ENCODE peak calls at places on chromosomes 7 and 10, in seven cellular contexts. One of them, this sample, is unnamed.

GRCh38 chr7:139548302-139549028 is 25.0 kb downstream of the CLEC2L start:
- DNase-seq in K562: no peak
- DNase-seq in hepatocyte: no peak
- DNase-seq in IMR-90: no peak
- DNase-seq in fibroblast of lung: no peak
- DNase-seq in colonic mucosa: no peak
- DNase-seq in neural progenitor cell: no peak
- DNase-seq in this sample: no peak

GRCh38 chr10:69883256-69883655 is 81.5 kb downstream of the COL13A1 start:
- DNase-seq in K562: no peak
- DNase-seq in hepatocyte: peak; percentile 66
- DNase-seq in IMR-90: no peak
- DNase-seq in fibroblast of lung: no peak
- DNase-seq in colonic mucosa: peak; percentile 58
- DNase-seq in neural progenitor cell: no peak
- DNase-seq in this sample: peak; percentile 74

GRCh38 chr7:112080974-112081373 is 125.2 kb downstream of the DOCK4 start:
- DNase-seq in K562: no peak
- DNase-seq in hepatocyte: no peak
- DNase-seq in IMR-90: peak; percentile 34
- DNase-seq in fibroblast of lung: peak; percentile 35
- DNase-seq in colonic mucosa: no peak
- DNase-seq in neural progenitor cell: no peak
- DNase-seq in this sample: peak; percentile 70

GRCh38 chr10:21496285-21497176 is 29.0 kb downstream of the SKIDA1 start:
- DNase-seq in K562: peak; percentile 66
- DNase-seq in hepatocyte: peak; percentile 78
- DNase-seq in IMR-90: peak; percentile 25
- DNase-seq in fibroblast of lung: peak; percentile 56
- DNase-seq in colonic mucosa: peak; percentile 47
- DNase-seq in neural progenitor cell: peak; percentile 84
- DNase-seq in this sample: peak; percentile 82

GRCh38 chr7:111089822-111090426 is 1.0 kb upstream of the LRRN3 start:
- DNase-seq in K562: peak; percentile 67
- DNase-seq in hepatocyte: peak; percentile 41
- DNase-seq in IMR-90: peak; percentile 64
- DNase-seq in fibroblast of lung: peak; percentile 74
- DNase-seq in colonic mucosa: no peak
- DNase-seq in neural progenitor cell: peak; percentile 49
- DNase-seq in this sample: peak; percentile 56

GRCh38 chr7:134799387-134799786 is 20.0 kb downstream of the CALD1 start:
- DNase-seq in K562: no peak
- DNase-seq in hepatocyte: no peak
- DNase-seq in IMR-90: no peak
- DNase-seq in fibroblast of lung: no peak
- DNase-seq in colonic mucosa: no peak
- DNase-seq in neural progenitor cell: no peak
- DNase-seq in this sample: no peak

GRCh38 chr10:110358869-110359629 is 54.3 kb upstream of the SMNDC1 start:
- DNase-seq in K562: no peak
- DNase-seq in hepatocyte: no peak
- DNase-seq in IMR-90: no peak
- DNase-seq in fibroblast of lung: no peak
- DNase-seq in colonic mucosa: no peak
- DNase-seq in neural progenitor cell: no peak
- DNase-seq in this sample: peak; percentile 89

GRCh38 chr7:39504963-39505362 is 61.2 kb upstream of the YAE1 start:
- DNase-seq in K562: no peak
- DNase-seq in hepatocyte: peak; percentile 11
- DNase-seq in IMR-90: peak; percentile 40
- DNase-seq in fibroblast of lung: peak; percentile 36
- DNase-seq in colonic mucosa: no peak
- DNase-seq in neural progenitor cell: no peak
- DNase-seq in this sample: no peak

GRCh38 chr7:22549051-22549450 is 49.1 kb upstream of the STEAP1B start:
- DNase-seq in K562: no peak
- DNase-seq in hepatocyte: no peak
- DNase-seq in IMR-90: no peak
- DNase-seq in fibroblast of lung: no peak
- DNase-seq in colonic mucosa: no peak
- DNase-seq in neural progenitor cell: no peak
- DNase-seq in this sample: peak; percentile 90
- H3K27me3 ChIP-seq in K562: no peaks in the 10 kb centered on the region
- H3K27me3 ChIP-seq in hepatocyte: peaks cover 33% of the 10 kb centered on the region
- H3K27me3 ChIP-seq in IMR-90: peaks cover 41% of the 10 kb centered on the region
- H3K27me3 ChIP-seq in fibroblast of lung: peaks cover 21% of the 10 kb centered on the region
- H3K27me3 ChIP-seq in colonic mucosa: peaks cover 16% of the 10 kb centered on the region
- H3K27me3 ChIP-seq in neural progenitor cell: peaks cover 14% of the 10 kb centered on the region
- H3K27me3 ChIP-seq in this sample: no peaks in the 10 kb centered on the region

DNA sequence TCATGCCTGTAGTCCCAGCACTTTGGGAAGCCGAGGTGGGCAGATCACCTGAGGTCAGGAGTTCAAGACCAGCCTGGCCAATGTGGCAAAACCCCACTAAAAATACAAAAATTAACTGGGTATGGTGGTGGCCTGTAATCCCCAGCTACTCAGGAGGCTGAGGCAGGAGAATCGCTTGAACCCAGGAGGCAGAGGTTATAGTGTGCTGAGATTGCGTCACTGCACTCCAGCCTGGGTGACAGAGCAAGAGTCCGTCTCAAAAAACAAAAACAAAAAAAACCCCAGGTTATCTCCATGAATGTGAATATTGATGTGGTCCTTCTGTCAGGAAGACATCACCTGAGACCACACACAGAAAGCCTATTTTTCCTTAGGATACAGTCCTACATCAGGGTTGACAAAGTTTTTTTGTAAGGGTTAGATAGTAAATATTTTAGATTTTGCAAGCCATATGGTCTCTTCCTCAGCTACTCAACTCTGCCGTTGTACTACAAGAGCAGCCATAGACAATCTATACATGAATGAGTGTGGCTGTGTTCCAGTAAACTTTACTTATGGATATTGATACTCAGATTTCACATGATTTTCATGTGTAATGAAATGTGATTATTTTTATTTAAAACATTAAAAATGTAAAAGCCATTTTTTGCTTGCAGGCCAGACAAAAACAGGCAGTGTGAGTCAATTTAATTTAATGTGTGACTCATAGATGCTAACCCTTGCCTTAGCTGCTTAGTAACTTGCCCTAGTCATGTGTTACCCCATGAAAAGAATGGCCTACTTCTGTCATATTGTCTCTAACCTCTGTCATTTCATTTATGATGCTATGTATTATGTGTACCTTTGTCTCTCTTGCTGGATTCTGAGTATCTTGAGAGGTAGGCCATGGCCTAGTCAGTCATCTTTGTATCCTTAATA is 78.1 kb downstream of the TPST1 start:
- DNase-seq in K562: no peak
- DNase-seq in hepatocyte: no peak
- DNase-seq in IMR-90: peak; percentile 89
- DNase-seq in fibroblast of lung: peak; percentile 87
- DNase-seq in colonic mucosa: no peak
- DNase-seq in neural progenitor cell: no peak
- DNase-seq in this sample: no peak
- H3K4me1 ChIP-seq in K562: peaks cover 13% of the 10 kb centered on the region
- H3K4me1 ChIP-seq in hepatocyte: peaks cover 4% of the 10 kb centered on the region
- H3K4me1 ChIP-seq in IMR-90: peaks cover 13% of the 10 kb centered on the region
- H3K4me1 ChIP-seq in fibroblast of lung: peaks cover 17% of the 10 kb centered on the region
- H3K4me1 ChIP-seq in colonic mucosa: no peaks in the 10 kb centered on the region
- H3K4me1 ChIP-seq in neural progenitor cell: peaks cover 3% of the 10 kb centered on the region
- H3K4me1 ChIP-seq in this sample: peaks cover 6% of the 10 kb centered on the region

GRCh38 chr7:157609932-157610640 is 273.3 kb downstream of the DNAJB6 start:
- DNase-seq in K562: no peak
- DNase-seq in hepatocyte: no peak
- DNase-seq in IMR-90: no peak
- DNase-seq in fibroblast of lung: no peak
- DNase-seq in colonic mucosa: no peak
- DNase-seq in neural progenitor cell: no peak
- DNase-seq in this sample: no peak
- H3K27me3 ChIP-seq in K562: peaks cover 94% of the 10 kb centered on the region
- H3K27me3 ChIP-seq in hepatocyte: no peaks in the 10 kb centered on the region
- H3K27me3 ChIP-seq in IMR-90: no peaks in the 10 kb centered on the region
- H3K27me3 ChIP-seq in fibroblast of lung: no peaks in the 10 kb centered on the region
- H3K27me3 ChIP-seq in colonic mucosa: no peaks in the 10 kb centered on the region
- H3K27me3 ChIP-seq in neural progenitor cell: peaks cover 37% of the 10 kb centered on the region
- H3K27me3 ChIP-seq in this sample: no peaks in the 10 kb centered on the region

GRCh38 chr10:13711281-13711680 is 124.5 kb downstream of the PRPF18 start:
- DNase-seq in K562: no peak
- DNase-seq in hepatocyte: no peak
- DNase-seq in IMR-90: no peak
- DNase-seq in fibroblast of lung: no peak
- DNase-seq in colonic mucosa: no peak
- DNase-seq in neural progenitor cell: no peak
- DNase-seq in this sample: no peak

GRCh38 chr10:13709931-13710690 is 123.3 kb downstream of the PRPF18 start:
- DNase-seq in K562: no peak
- DNase-seq in hepatocyte: no peak
- DNase-seq in IMR-90: no peak
- DNase-seq in fibroblast of lung: peak; percentile 51
- DNase-seq in colonic mucosa: no peak
- DNase-seq in neural progenitor cell: no peak
- DNase-seq in this sample: no peak

GRCh38 chr10:13715091-13715490 is 128.3 kb downstream of the PRPF18 start:
- DNase-seq in K562: no peak
- DNase-seq in hepatocyte: no peak
- DNase-seq in IMR-90: no peak
- DNase-seq in fibroblast of lung: no peak
- DNase-seq in colonic mucosa: no peak
- DNase-seq in neural progenitor cell: no peak
- DNase-seq in this sample: no peak

GRCh38 chr10:13716161-13717071 is 129.7 kb downstream of the PRPF18 start:
- DNase-seq in K562: no peak
- DNase-seq in hepatocyte: no peak
- DNase-seq in IMR-90: peak; percentile 96
- DNase-seq in fibroblast of lung: peak; percentile 88
- DNase-seq in colonic mucosa: no peak
- DNase-seq in neural progenitor cell: no peak
- DNase-seq in this sample: no peak

GRCh38 chr10:13712799-13713581 is 126.2 kb downstream of the PRPF18 start:
- DNase-seq in K562: peak; percentile 54
- DNase-seq in hepatocyte: peak; percentile 36
- DNase-seq in IMR-90: peak; percentile 99
- DNase-seq in fibroblast of lung: peak; percentile 97
- DNase-seq in colonic mucosa: peak; percentile 45
- DNase-seq in neural progenitor cell: no peak
- DNase-seq in this sample: peak; percentile 84
- H3K4me1 ChIP-seq in K562: peaks cover 13% of the 10 kb centered on the region
- H3K4me1 ChIP-seq in hepatocyte: peaks cover 32% of the 10 kb centered on the region
- H3K4me1 ChIP-seq in IMR-90: peaks cover 35% of the 10 kb centered on the region
- H3K4me1 ChIP-seq in fibroblast of lung: peaks cover 35% of the 10 kb centered on the region
- H3K4me1 ChIP-seq in colonic mucosa: peaks cover 1% of the 10 kb centered on the region
- H3K4me1 ChIP-seq in neural progenitor cell: peaks cover 31% of the 10 kb centered on the region
- H3K4me1 ChIP-seq in this sample: peaks cover 20% of the 10 kb centered on the region